ENCODE peak calls at places on chromosomes 12 and 14, in nine cellular contexts. G is fibroblast of the aortic adventitia, A is breast epithelium, L is AG04450, N is choroid plexus epithelial cell, R is tibial artery, C is ovary, V is GM06990, U is IMR-90. Z is an unnamed sample.

GRCh38 chr12:106736051-106736957 is 38.2 kb upstream of the RIC8B start:
- DNase-seq in G (peak), A (no peak), L (no peak), N (peak), R (no peak), C (no peak), V (no peak), U (no peak), Z (no peak)

GRCh38 chr12:65655074-65655493 is 169.2 kb upstream of the HMGA2 start:
- DNase-seq in G (peak), A (no peak), L (no peak), N (peak), R (no peak), C (no peak), V (no peak), U (peak), Z (peak)

GRCh38 chr14:64880382-64881121 is 845 bp upstream of the SPTB start:
- DNase-seq in G (no peak), A (no peak), L (no peak), N (no peak), R (peak), C (peak), V (peak), U (no peak), Z (no peak)

GRCh38 chr12:105538880-105539279 is 208.4 kb downstream of the C12orf75 start:
- DNase-seq in G (peak), A (no peak), L (peak), N (no peak), R (no peak), C (no peak), V (no peak), U (peak), Z (no peak)

GRCh38 chr12:40693503-40693863 is 1.2 kb downstream of the CNTN1 start:
- DNase-seq in G (no peak), A (peak), L (no peak), N (peak), R (no peak), C (peak), V (no peak), U (no peak), Z (peak)

GRCh38 chr14:31128601-31129526 is 78.7 kb downstream of the HECTD1 start:
- DNase-seq in G (no peak), A (no peak), L (no peak), N (no peak), R (no peak), C (no peak), V (no peak), U (no peak), Z (no peak)

GRCh38 chr12:27960822-27961221 is 11.7 kb downstream of the PTHLH start:
- DNase-seq in G (no peak), A (no peak), L (no peak), N (no peak), R (no peak), C (no peak), V (no peak), U (no peak), Z (no peak)

GRCh38 chr14:85439696-85440328 is 90.1 kb upstream of the FLRT2 start:
- DNase-seq in G (peak), A (peak), L (no peak), N (peak), R (no peak), C (no peak), V (no peak), U (no peak), Z (peak)

GRCh38 chr14:99546230-99546879 is 57.7 kb downstream of the CCDC85C start:
- DNase-seq in G (no peak), A (no peak), L (no peak), N (no peak), R (no peak), C (no peak), V (no peak), U (no peak), Z (no peak)

GRCh38 chr14:30873308-30874119 is 845 bp upstream of the COCH start:
- DNase-seq in G (no peak), A (no peak), L (no peak), N (no peak), R (no peak), C (no peak), V (no peak), U (no peak), Z (no peak)

GRCh38 chr14:100885196-100886030 is 18.1 kb downstream of the RTL1 start:
- DNase-seq in G (peak), A (no peak), L (no peak), N (peak), R (no peak), C (no peak), V (no peak), U (no peak), Z (no peak)

GRCh38 chr12:116539905-116540482 is 19.2 kb upstream of the MAP1LC3B2 start:
- DNase-seq in G (peak), A (peak), L (peak), N (peak), R (no peak), C (peak), V (no peak), U (peak), Z (peak)

GRCh38 chr12:87086118-87086891 is 830.1 kb upstream of the MGAT4C start:
- DNase-seq in G (no peak), A (no peak), L (no peak), N (peak), R (no peak), C (no peak), V (no peak), U (peak), Z (no peak)

GRCh38 chr14:95460647-95461478 is 55.6 kb downstream of the SYNE3 start:
- DNase-seq in G (peak), A (no peak), L (peak), N (peak), R (no peak), C (peak), V (no peak), U (peak), Z (peak)

GRCh38 chr14:103128631-103129300 is 5.5 kb downstream of the TNFAIP2 start:
- DNase-seq in G (no peak), A (no peak), L (no peak), N (no peak), R (no peak), C (peak), V (no peak), U (no peak), Z (no peak)

GRCh38 chr12:52058631-52059324 is 7.5 kb downstream of the NR4A1 start:
- DNase-seq in G (peak), A (no peak), L (no peak), N (no peak), R (no peak), C (peak), V (no peak), U (peak), Z (no peak)

GRCh38 chr14:100754020-100754419 is 27.3 kb downstream of the DLK1 start:
- DNase-seq in G (no peak), A (no peak), L (no peak), N (no peak), R (no peak), C (no peak), V (no peak), U (no peak), Z (no peak)

GRCh38 chr12:62781136-62781880 is 153.6 kb downstream of the PPM1H start:
- DNase-seq in G (no peak), A (no peak), L (no peak), N (no peak), R (no peak), C (no peak), V (no peak), U (no peak), Z (no peak)

GRCh38 chr12:2999265-2999841 is 40.2 kb downstream of the TEAD4 start:
- DNase-seq in G (no peak), A (no peak), L (no peak), N (no peak), R (no peak), C (no peak), V (no peak), U (no peak), Z (no peak)

GRCh38 chr12:64470507-64470906 is 18.6 kb downstream of the TBK1 start:
- DNase-seq in G (no peak), A (no peak), L (no peak), N (no peak), R (no peak), C (no peak), V (no peak), U (no peak), Z (no peak)

GRCh38 chr12:99043319-99043914 is 398.3 kb downstream of the APAF1 start:
- DNase-seq in G (peak), A (no peak), L (peak), N (peak), R (peak), C (peak), V (peak), U (peak), Z (peak)

GRCh38 chr14:77892381-77892871 is 92.5 kb downstream of the ADCK1 start:
- DNase-seq in G (peak), A (no peak), L (no peak), N (peak), R (no peak), C (no peak), V (no peak), U (peak), Z (no peak)

GRCh38 chr14:51805541-51805940 is 54.9 kb upstream of the GNG2 start:
- DNase-seq in G (no peak), A (no peak), L (no peak), N (no peak), R (no peak), C (no peak), V (no peak), U (no peak), Z (no peak)

GRCh38 chr14:104506461-104507253 is 72.9 kb upstream of the C14orf180 start:
- DNase-seq in G (no peak), A (no peak), L (no peak), N (no peak), R (no peak), C (no peak), V (no peak), U (no peak), Z (no peak)

GRCh38 chr14:57865450-57866198 is at the start of gene SLC35F4:
- DNase-seq in G (peak), A (no peak), L (no peak), N (peak), R (no peak), C (peak), V (peak), U (no peak), Z (peak)

GRCh38 chr14:69625299-69626131 is 14.1 kb downstream of the SUSD6 start:
- DNase-seq in G (no peak), A (no peak), L (no peak), N (peak), R (peak), C (no peak), V (peak), U (peak), Z (peak)

GRCh38 chr12:12158858-12159257 is 88.1 kb downstream of the BCL2L14 start:
- DNase-seq in G (peak), A (no peak), L (no peak), N (no peak), R (no peak), C (no peak), V (no peak), U (no peak), Z (no peak)

GRCh38 chr12:108442077-108442476 is 73.0 kb upstream of the FICD start:
- DNase-seq in G (no peak), A (peak), L (no peak), N (no peak), R (no peak), C (no peak), V (no peak), U (no peak), Z (no peak)
- H3K4me3 ChIP-seq in G (no peak), A (no peak), L (no peak), N (no peak), R (no peak), C (no peak), V (no peak), U (no peak), Z (no peak)

DNA sequence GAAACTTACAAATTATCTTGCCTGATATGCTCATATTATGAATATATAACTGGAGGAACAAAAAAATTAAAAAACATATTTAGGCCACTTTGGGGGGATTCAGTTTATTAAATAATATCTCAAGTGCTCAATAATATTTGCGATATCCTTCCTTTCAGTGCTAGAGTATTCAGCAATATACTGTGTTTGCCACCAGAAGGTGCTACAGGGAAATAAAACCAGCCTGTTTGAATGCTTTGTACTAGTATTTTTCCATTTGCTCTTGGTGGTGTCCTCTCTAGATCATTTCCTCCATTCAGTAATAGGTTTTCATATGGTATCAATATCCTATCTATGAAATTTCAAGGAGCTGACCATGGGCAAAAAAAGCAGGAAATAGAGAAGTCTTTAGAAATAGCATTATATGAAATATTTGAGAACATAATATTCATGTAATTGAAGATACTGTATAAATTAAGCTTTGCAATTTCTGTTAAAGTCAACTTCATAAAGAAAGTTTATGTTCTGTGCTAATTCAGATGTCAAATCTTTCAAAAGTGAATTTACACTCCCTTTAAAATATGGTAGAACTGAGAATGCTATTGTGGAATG is 106.2 kb upstream of the NAV3 start:
- DNase-seq in G (peak), A (no peak), L (peak), N (peak), R (no peak), C (no peak), V (no peak), U (peak), Z (no peak)
- TF ChIP-seq CTCF in G (peak), A (peak), L (peak), N (peak), R (peak), C (peak), V (peak), U (peak), Z (peak)

GRCh38 chr14:89794096-89794495 is 160.4 kb downstream of the EFCAB11 start:
- DNase-seq in G (peak), A (no peak), L (no peak), N (no peak), R (peak), C (no peak), V (no peak), U (no peak), Z (no peak)

GRCh38 chr14:89787525-89787924 is 167.0 kb downstream of the EFCAB11 start:
- DNase-seq in G (no peak), A (no peak), L (no peak), N (peak), R (no peak), C (no peak), V (no peak), U (peak), Z (no peak)

GRCh38 chr14:89797148-89797547 is 157.4 kb downstream of the EFCAB11 start:
- DNase-seq in G (no peak), A (no peak), L (no peak), N (no peak), R (no peak), C (no peak), V (no peak), U (no peak), Z (no peak)

GRCh38 chr14:89793367-89793716 is 161.2 kb downstream of the EFCAB11 start:
- DNase-seq in G (no peak), A (no peak), L (no peak), N (no peak), R (no peak), C (no peak), V (no peak), U (no peak), Z (no peak)

DNA sequence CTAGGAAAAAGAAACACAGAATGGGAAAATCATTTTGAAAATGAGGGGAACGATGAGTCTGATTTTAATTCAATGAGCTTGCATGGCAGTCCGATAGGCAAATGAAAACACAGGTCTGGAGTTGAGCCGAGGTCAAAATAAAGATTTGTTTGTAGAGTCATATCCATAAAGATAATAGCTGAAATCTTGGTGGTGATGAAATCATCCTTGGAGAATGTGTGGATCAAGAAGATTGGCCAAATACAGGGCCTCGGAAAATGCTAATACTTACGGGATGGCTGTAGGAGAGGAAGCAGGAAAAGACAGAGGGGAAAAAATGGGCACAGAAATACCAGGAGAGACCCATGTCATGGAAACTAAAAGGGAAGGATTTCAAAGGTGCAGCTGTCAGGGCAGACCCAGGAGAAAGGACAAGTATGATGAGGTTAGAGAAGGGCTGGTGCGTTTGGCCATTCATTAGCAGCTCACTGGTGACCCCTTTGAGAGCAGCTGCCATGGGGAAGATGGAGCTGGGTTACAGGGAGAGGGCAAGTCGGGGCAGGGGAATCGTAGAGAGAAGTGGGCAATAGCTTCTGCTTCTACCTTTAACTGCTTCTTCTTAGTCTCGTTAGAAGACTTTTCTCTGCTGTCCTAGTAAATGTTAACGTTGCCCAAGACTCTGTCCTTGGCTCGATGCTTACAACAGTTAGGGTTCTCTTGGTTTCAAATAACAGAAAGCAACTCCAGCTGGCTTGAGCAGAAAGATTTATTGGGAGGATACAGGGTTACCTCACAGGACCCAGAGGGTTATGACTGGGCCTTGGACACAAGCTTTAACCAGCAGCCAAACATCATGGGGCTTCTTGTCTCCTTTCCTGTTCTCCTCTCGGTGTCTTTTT is 161.8 kb downstream of the EFCAB11 start:
- DNase-seq in G (peak), A (no peak), L (no peak), N (no peak), R (peak), C (no peak), V (no peak), U (peak), Z (peak)
- H3K4me3 ChIP-seq in G (no peak), A (no peak), L (no peak), N (no peak), R (no peak), C (no peak), V (no peak), U (no peak), Z (no peak)

GRCh38 chr12:57203201-57203600 is 13.4 kb upstream of the NXPH4 start:
- DNase-seq in G (no peak), A (no peak), L (no peak), N (no peak), R (no peak), C (no peak), V (no peak), U (no peak), Z (no peak)
- TF ChIP-seq CTCF in G (no peak), A (no peak), L (no peak), N (no peak), R (no peak), C (no peak), V (no peak), U (no peak), Z (no peak)

GRCh38 chr12:46366771-46367170 is 5.8 kb downstream of the SLC38A2 start:
- DNase-seq in G (no peak), A (no peak), L (no peak), N (peak), R (no peak), C (no peak), V (no peak), U (no peak), Z (no peak)
- H3K4me3 ChIP-seq in G (peak), A (peak), L (peak), N (peak), R (peak), C (peak), V (no peak), U (peak), Z (peak)

DNA sequence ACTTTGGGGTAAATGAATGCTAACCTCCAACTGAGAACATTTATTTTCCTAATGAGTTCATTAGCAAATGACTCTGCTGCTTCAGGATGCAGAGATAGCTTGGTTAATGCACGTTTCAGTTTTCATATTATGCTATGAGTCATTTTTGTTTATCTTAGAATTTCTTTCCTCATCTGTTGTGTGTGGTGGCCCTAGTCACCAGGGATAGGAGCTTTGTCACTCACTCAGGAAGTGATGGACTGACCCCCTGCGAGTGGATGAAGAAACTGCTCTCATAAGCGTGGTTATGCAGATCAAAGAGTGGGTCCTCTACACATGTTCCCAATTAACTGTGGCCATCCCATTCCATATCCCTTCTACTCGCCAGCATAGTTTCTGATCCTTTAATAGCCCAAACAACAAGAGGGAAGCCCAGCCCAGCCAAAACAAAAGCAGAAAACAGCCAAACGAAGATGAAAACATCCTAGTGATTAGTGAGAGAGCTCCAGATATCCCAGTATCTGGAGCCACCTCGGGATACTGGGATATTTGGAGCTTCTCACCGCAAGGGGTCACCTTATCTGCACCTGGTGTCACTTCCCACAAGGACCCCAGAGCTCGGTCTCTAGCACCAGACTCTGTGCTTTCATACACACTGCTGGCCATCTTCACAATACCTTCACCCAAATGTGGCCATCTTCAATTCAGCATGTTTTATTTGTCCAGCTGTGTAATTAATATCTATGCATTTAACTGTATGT is 8.6 kb downstream of the TC2N start:
- DNase-seq in G (peak), A (peak), L (no peak), N (peak), R (peak), C (no peak), V (no peak), U (peak), Z (peak)
- TF ChIP-seq CTCF in G (no peak), A (no peak), L (no peak), N (no peak), R (no peak), C (no peak), V (peak), U (peak), Z (no peak)

DNA sequence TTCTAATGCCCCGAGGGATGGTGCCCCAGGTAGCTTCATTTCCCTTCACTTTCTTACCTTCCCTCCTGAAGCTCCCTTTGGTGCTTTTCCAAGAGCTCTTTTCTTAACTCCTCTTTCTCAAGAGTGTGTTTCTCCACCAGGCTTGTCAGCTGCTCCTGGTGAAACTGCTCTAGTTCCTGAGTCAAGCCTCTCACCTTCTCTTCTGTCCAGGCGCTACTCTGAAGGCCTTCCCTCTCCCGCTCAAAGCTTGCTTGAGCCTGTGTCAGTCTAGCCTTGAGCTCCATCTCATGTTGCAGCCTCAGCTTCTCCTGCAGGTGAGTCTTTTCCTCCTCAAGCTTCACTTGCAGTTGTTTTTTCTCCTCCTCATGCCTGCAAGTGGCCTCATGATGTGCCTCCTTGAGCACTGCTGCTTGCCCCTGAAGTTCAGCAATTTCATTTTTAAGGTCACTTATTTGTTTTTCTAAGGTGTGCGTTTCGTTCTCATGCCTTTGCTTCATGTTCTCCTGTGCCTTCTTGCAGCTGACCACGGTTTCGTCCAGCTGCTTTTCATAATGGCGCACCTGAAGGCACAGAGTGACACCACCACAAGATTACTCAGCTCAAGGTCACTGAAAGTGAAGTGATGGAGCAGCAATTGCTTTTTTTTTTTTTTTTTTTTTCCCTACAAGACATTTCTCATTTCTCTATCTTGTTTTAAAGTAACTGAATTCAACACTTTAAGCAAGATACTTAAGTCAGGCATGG is 71.0 kb downstream of the NIN start:
- DNase-seq in G (no peak), A (no peak), L (no peak), N (no peak), R (no peak), C (no peak), V (no peak), U (no peak), Z (no peak)
- H3K4me3 ChIP-seq in G (no peak), A (no peak), L (no peak), N (no peak), R (no peak), C (no peak), V (no peak), U (no peak), Z (no peak)

Z was measured in foreskin fibroblast.